ENCODE peak calls at places on chromosomes 2 and 18, in ten cellular contexts. S is spleen; C is left ventricle myocardium inferior; H is occipital lobe; K is M059J; W is effector memory CD8-positive, alpha-beta T cell; M is fibroblast of gingiva; A is ovary; Q is T1000; T is nucleus accumbens. N is an unnamed sample.

GRCh38 chr2:38515155-38516074 is 87.3 kb downstream of the HNRNPLL start:
- DNase-seq in S (no peak), C (peak), H (peak), K (no peak), W (no peak), M (no peak), A (peak), Q (no peak), T (no peak), N (peak)

GRCh38 chr2:192487636-192488035 is 292.9 kb upstream of the TMEFF2 start:
- DNase-seq in S (no peak), C (no peak), H (no peak), K (no peak), W (no peak), M (no peak), A (no peak), Q (no peak), T (no peak), N (no peak)

GRCh38 chr18:24033644-24034412 is 19.3 kb downstream of the TTC39C start:
- DNase-seq in S (no peak), C (no peak), H (no peak), K (no peak), W (no peak), M (no peak), A (no peak), Q (no peak), T (no peak), N (no peak)

GRCh38 chr2:218991674-218992168 is 1.5 kb downstream of the CRYBA2 start:
- DNase-seq in S (peak), C (no peak), H (no peak), K (peak), W (no peak), M (no peak), A (no peak), Q (no peak), T (no peak), N (no peak)

GRCh38 chr2:213065583-213066444 is 85.6 kb downstream of the IKZF2 start:
- DNase-seq in S (peak), C (peak), H (no peak), K (no peak), W (peak), M (peak), A (no peak), Q (no peak), T (no peak), N (peak)

GRCh38 chr2:164456599-164456998 is 164.7 kb downstream of the GRB14 start:
- DNase-seq in S (no peak), C (no peak), H (no peak), K (no peak), W (no peak), M (no peak), A (no peak), Q (no peak), T (no peak), N (no peak)

GRCh38 chr2:112006076-112006410 is 49.0 kb upstream of the TMEM87B start:
- DNase-seq in S (no peak), C (no peak), H (no peak), K (peak), W (no peak), M (peak), A (no peak), Q (no peak), T (no peak), N (no peak)

GRCh38 chr18:12236934-12237832 is 17.0 kb upstream of the CIDEA start:
- DNase-seq in S (peak), C (peak), H (peak), K (peak), W (peak), M (peak), A (peak), Q (no peak), T (peak), N (peak)

GRCh38 chr2:201413552-201413951 is 37.7 kb downstream of the TRAK2 start:
- DNase-seq in S (no peak), C (no peak), H (no peak), K (no peak), W (no peak), M (no peak), A (no peak), Q (no peak), T (no peak), N (no peak)

GRCh38 chr2:225614915-225615314 is 215.4 kb downstream of the NYAP2 start:
- DNase-seq in S (no peak), C (no peak), H (no peak), K (no peak), W (no peak), M (no peak), A (no peak), Q (no peak), T (no peak), N (no peak)

GRCh38 chr2:200383380-200384110 is 77.1 kb downstream of the SPATS2L start:
- DNase-seq in S (no peak), C (no peak), H (no peak), K (peak), W (no peak), M (peak), A (peak), Q (no peak), T (no peak), N (no peak)

GRCh38 chr2:106332054-106332453 is 136.2 kb downstream of the RGPD3 start:
- DNase-seq in S (no peak), C (no peak), H (no peak), K (no peak), W (no peak), M (no peak), A (no peak), Q (no peak), T (no peak), N (no peak)

GRCh38 chr2:101823347-101823791 is 125.9 kb downstream of the MAP4K4 start:
- DNase-seq in S (no peak), C (no peak), H (peak), K (peak), W (peak), M (peak), A (no peak), Q (peak), T (peak), N (peak)

GRCh38 chr2:241900251-241901017 is 30.9 kb downstream of the RTP5 start:
- DNase-seq in S (peak), C (no peak), H (no peak), K (no peak), W (no peak), M (no peak), A (no peak), Q (no peak), T (no peak), N (peak)

GRCh38 chr2:118121986-118122767 is 33.9 kb downstream of the INSIG2 start:
- DNase-seq in S (no peak), C (no peak), H (no peak), K (no peak), W (no peak), M (no peak), A (no peak), Q (no peak), T (no peak), N (no peak)

GRCh38 chr2:74583504-74583903 is 29.0 kb downstream of the DOK1 start:
- DNase-seq in S (no peak), C (no peak), H (no peak), K (peak), W (no peak), M (peak), A (no peak), Q (no peak), T (no peak), N (no peak)

GRCh38 chr2:86185517-86186212 is 9.6 kb downstream of the IMMT start:
- DNase-seq in S (no peak), C (no peak), H (no peak), K (no peak), W (no peak), M (no peak), A (no peak), Q (no peak), T (no peak), N (no peak)

GRCh38 chr2:20599861-20600461 is 50.9 kb downstream of the HS1BP3 start:
- DNase-seq in S (peak), C (no peak), H (peak), K (no peak), W (no peak), M (no peak), A (no peak), Q (no peak), T (peak), N (no peak)

GRCh38 chr2:9179572-9180201 is 26.9 kb upstream of the ASAP2 start:
- DNase-seq in S (no peak), C (peak), H (no peak), K (peak), W (no peak), M (peak), A (peak), Q (peak), T (no peak), N (peak)

GRCh38 chr18:44839239-44839666 is 158.6 kb downstream of the SETBP1 start:
- DNase-seq in S (peak), C (peak), H (peak), K (peak), W (peak), M (peak), A (peak), Q (no peak), T (no peak), N (peak)

GRCh38 chr2:3601561-3602271 is 6.8 kb downstream of the COLEC11 start:
- DNase-seq in S (no peak), C (no peak), H (no peak), K (no peak), W (no peak), M (no peak), A (no peak), Q (no peak), T (no peak), N (no peak)

GRCh38 chr18:48294894-48295585 is 114.1 kb downstream of the ZBTB7C start:
- DNase-seq in S (peak), C (no peak), H (no peak), K (no peak), W (no peak), M (no peak), A (no peak), Q (no peak), T (no peak), N (no peak)

GRCh38 chr18:73826098-73826497 is 321.5 kb downstream of the FBXO15 start:
- DNase-seq in S (no peak), C (no peak), H (no peak), K (no peak), W (no peak), M (peak), A (no peak), Q (no peak), T (no peak), N (no peak)

GRCh38 chr18:58256316-58257080 is 212.5 kb downstream of the NEDD4L start:
- DNase-seq in S (no peak), C (no peak), H (no peak), K (no peak), W (no peak), M (no peak), A (no peak), Q (no peak), T (no peak), N (no peak)

N was measured in heart left ventricle.